ENCODE peak calls at places on chromosomes 7 and 10, in seven cellular contexts. G, X, W, R, K, D and I are unnamed samples. For H3K27me3, the result is how much of the 10 kb centered on the place peaks cover.

GRCh38 chr7:127251048-127251451 is 1.7 kb downstream of the GRM8 start:
- DNase-seq in K (peak), R (no peak), D (peak), G (no peak), W (no peak), X (peak), I (peak)

GRCh38 chr10:89693176-89693575 is 8.2 kb upstream of the KIF20B start:
- DNase-seq in R (no peak), K (no peak), W (no peak), X (no peak), D (no peak), G (no peak), I (no peak)

GRCh38 chr10:71963756-71964668 is at the start of gene CHST3:
- DNase-seq in G (peak), W (no peak), R (peak), X (peak), K (peak), D (no peak), I (peak)

GRCh38 chr7:136868496-136869005 is at the start of gene CHRM2:
- DNase-seq in G (peak), W (no peak), D (no peak), R (peak), X (peak), K (peak), I (peak)

GRCh38 chr10:103692421-103693069 is 162.8 kb downstream of the SH3PXD2A start:
- DNase-seq in G (no peak), W (no peak), R (no peak), K (no peak), D (peak), X (peak), I (peak)

GRCh38 chr7:116697761-116698160 is 25.8 kb downstream of the MET start:
- DNase-seq in G (no peak), K (no peak), R (no peak), X (no peak), D (no peak), W (no peak), I (no peak)

GRCh38 chr7:22726345-22726848 is 603 bp upstream of the IL6 start:
- DNase-seq in D (peak), G (no peak), X (peak), W (peak), K (no peak), R (peak), I (peak)

GRCh38 chr7:96321041-96321669 is 743 bp downstream of the SLC25A13 start:
- DNase-seq in W (peak), D (no peak), X (peak), G (peak), R (peak), K (peak), I (peak)

DNA sequence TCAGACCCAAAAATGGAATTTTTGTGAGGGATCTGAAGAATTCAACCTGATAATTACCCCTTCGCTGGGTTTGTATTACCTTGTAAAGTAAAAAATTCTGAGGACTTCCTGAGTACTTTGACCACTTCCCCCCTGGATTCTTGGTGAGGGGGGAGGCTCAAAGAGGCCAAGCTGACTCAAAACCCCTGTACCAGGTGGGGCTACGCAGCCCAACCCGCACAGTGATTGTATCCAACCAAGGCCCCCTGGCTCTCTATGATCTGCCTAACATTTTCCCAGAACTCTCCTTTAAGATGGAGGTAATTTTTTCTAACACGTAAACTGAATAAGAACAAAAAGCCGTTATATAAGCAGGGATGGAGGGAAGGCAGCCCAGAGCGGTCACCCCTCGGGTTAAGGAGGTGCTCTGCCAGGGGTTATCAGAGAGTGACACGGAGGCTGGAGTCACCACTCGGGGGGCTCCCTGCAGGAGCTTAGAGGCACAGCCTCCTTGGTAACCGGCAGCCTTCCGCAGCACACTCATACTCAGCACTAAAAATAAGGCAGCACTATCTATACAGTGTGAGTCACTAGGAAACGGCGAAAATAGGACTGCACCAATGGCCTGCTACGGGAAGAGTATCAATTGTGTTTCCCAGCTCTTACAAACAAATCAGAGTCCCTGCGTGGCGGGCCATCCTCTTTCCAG is 255.4 kb downstream of the ELMO1 start:
- DNase-seq in K (no peak), X (no peak), G (no peak), D (no peak), R (peak), W (no peak), I (no peak)
- H3K4me3 ChIP-seq in K (no peak), X (no peak), G (peak), D (no peak), R (no peak), W (no peak), I (no peak)

DNA sequence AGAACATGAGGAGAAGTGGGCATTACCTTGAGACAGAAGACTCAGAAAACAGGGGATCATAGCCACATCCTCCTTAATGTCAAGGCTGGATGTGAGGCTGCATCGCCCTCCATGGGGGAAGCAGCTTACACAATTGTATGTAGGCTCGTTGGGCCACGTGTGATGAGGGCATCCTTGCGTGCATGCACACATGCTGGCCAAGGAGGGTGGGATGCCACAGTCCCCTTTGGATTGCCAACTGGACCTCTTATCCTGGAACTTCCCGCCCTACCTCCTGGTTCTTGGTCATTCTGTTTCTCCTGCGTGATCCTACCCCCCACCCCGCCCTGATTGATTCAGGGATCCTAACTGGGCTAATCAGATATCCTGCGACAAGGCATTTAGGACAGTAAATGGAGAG is 102.0 kb downstream of the PRKAG2 start:
- DNase-seq in D (no peak), W (no peak), K (peak), X (no peak), G (no peak), R (no peak), I (peak)
- H3K27me3 ChIP-seq in D (under half), W (under half), K (under half), X (under half), G (under half), R (under half), I (under half)

GRCh38 chr10:7756360-7756992 is 31.3 kb downstream of the KIN start:
- DNase-seq in X (peak), D (no peak), R (peak), W (peak), G (no peak), K (no peak), I (peak)
- H3K4me3 ChIP-seq in X (no peak), D (no peak), R (no peak), W (no peak), G (no peak), K (no peak), I (no peak)

DNA sequence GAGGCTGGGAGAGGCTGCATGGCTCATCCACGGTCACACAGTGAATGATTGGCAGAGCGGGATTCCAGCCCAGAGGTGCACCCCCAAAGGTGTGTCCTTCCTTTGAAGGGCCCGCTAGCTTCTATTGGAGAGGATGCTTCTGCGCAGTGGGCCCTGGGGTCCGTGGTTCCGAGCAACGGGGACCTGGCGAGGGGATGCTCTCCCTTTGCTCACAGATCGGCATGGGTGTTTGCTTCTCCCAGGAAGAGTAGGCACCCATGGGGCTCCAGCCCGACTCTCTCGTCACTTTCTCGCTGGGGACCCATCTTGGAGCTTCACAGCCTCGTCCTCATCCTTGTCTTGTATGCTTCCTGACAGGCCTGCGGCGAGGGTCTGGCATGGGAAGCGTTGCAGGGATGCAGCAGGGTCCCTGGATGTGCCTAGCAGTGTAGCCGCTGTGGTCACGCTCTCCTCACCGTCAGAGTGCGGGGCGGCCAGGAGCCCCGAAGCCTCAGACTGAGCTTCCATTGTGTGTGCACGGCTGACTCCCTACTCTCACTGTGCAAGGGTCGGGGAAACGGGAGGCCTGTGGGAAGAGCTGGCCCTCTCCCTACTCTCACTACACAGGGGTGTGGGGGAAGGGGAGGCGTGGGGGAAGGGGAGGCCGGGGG is 538.5 kb upstream of the FOXK1 start:
- DNase-seq in W (no peak), D (no peak), K (peak), G (no peak), R (no peak), X (no peak), I (no peak)
- H3K27me3 ChIP-seq in W (under half), D (under half), K (under half), G (half or more), R (under half), X (under half), I (under half)

DNA sequence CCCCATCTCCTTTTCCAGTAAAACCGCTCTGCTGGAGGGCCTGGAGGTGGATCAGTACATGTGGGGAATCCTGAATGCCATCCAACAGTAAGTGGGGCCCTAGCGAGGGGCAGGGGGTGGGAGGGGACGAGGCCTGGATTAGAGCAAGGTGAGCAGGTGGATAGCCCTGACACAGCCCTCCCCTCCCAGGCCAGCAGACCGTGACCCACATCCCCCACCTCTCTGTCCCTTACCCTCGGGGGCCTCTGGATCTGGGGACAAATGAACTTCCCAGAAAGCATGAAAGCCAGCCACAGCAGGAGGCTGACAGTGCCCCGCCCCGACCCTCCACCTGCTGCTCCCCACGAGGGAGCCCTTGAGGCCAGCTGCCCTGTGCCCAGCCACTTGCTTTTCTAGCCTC is 41.8 kb upstream of the PPIF start:
- DNase-seq in G (no peak), K (no peak), X (no peak), D (no peak), R (no peak), W (no peak), I (no peak)
- H3K4me3 ChIP-seq in G (no peak), K (no peak), X (no peak), D (no peak), R (no peak), W (no peak), I (no peak)

DNA sequence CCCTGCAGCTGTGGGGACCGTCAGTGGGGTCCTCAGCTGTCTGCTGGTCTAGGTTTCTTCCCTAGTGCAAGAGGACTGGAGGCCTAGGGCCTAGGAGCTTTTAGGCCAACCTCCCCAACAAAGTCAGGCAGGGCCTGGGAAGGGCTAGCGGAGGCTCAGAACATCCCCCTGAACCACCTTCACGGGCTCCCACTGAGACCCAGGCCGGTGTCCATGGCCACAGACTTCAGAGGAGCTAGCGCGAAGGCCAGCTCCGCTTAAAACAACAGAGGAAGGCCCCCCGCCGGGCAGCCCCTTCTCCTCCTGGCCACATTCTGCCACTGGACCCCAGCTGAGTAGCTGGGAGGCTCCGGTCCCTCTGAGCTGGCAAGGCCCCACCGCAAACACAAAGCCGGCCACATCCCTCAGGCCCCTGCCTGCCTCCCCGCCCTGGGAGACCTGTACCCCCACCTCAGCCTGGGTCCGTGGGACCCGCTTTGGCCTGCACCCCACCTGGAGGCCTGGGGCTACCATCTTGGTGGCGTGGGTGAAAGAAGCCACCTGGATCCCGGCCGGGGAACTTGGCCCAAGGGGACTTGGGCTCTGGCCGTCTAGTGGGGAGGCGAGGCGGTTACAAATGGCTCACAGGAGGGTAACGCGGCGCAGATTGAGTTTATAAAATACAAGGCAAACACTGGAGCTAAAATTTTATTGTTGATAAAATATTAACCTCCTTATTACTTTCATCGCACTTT is 5.4 kb upstream of the UNCX start:
- DNase-seq in K (no peak), X (peak), G (no peak), D (no peak), W (no peak), R (no peak), I (peak)
- H3K27me3 ChIP-seq in K (under half), X (half or more), G (half or more), D (under half), W (half or more), R (half or more), I (half or more)